ENCODE peak calls at places on chromosomes 5 and 9, in six cellular contexts. K is neuronal stem cell, I is H1, C is IMR-90, J is mesenchymal stem cell, O is trophoblast cell. U is an unnamed sample. For H3K79me1, the result is how much of the 10 kb centered on the place peaks cover.

GRCh38 chr5:16936150-16937022 is at the start of gene MYO10:
- DNase-seq in K (peak), I (peak), C (peak), J (peak), O (peak), U (peak)

GRCh38 chr5:176776141-176776865 is 34.1 kb upstream of the UNC5A start:
- DNase-seq in K (no peak), I (no peak), C (no peak), J (no peak), O (no peak), U (no peak)

GRCh38 chr9:38228331-38229122 is 159.5 kb upstream of the SHB start:
- DNase-seq in K (no peak), I (no peak), C (no peak), J (no peak), O (peak), U (no peak)

GRCh38 chr9:110880123-110880522 is 158.1 kb downstream of the LPAR1 start:
- DNase-seq in K (no peak), I (no peak), C (peak), J (peak), O (no peak), U (peak)

GRCh38 chr9:134676886-134677285 is 35.3 kb downstream of the COL5A1 start:
- DNase-seq in K (no peak), I (no peak), C (no peak), J (no peak), O (no peak), U (no peak)

GRCh38 chr5:112253478-112254250 is 165.4 kb downstream of the EPB41L4A start:
- DNase-seq in K (no peak), I (no peak), C (no peak), J (no peak), O (no peak), U (no peak)

GRCh38 chr9:120841930-120842684 is 615 bp downstream of the PSMD5 start:
- DNase-seq in K (peak), I (no peak), C (peak), J (peak), O (no peak), U (peak)

GRCh38 chr9:130498918-130499698 is 54.3 kb downstream of the ASS1 start:
- DNase-seq in K (no peak), I (no peak), C (no peak), J (no peak), O (no peak), U (no peak)

GRCh38 chr5:89930591-89931383 is 478.8 kb downstream of the CETN3 start:
- DNase-seq in K (no peak), I (no peak), C (peak), J (peak), O (no peak), U (peak)

GRCh38 chr9:105280730-105281129 is 36.3 kb downstream of the SLC44A1 start:
- DNase-seq in K (no peak), I (no peak), C (peak), J (peak), O (no peak), U (no peak)

GRCh38 chr9:108675708-108676107 is 180.1 kb downstream of the ACTL7B start:
- DNase-seq in K (no peak), I (no peak), C (no peak), J (no peak), O (no peak), U (no peak)
- H3K79me1 ChIP-seq in K (under half), I (under half), C (under half), J (under half), O (under half), U (under half)

DNA sequence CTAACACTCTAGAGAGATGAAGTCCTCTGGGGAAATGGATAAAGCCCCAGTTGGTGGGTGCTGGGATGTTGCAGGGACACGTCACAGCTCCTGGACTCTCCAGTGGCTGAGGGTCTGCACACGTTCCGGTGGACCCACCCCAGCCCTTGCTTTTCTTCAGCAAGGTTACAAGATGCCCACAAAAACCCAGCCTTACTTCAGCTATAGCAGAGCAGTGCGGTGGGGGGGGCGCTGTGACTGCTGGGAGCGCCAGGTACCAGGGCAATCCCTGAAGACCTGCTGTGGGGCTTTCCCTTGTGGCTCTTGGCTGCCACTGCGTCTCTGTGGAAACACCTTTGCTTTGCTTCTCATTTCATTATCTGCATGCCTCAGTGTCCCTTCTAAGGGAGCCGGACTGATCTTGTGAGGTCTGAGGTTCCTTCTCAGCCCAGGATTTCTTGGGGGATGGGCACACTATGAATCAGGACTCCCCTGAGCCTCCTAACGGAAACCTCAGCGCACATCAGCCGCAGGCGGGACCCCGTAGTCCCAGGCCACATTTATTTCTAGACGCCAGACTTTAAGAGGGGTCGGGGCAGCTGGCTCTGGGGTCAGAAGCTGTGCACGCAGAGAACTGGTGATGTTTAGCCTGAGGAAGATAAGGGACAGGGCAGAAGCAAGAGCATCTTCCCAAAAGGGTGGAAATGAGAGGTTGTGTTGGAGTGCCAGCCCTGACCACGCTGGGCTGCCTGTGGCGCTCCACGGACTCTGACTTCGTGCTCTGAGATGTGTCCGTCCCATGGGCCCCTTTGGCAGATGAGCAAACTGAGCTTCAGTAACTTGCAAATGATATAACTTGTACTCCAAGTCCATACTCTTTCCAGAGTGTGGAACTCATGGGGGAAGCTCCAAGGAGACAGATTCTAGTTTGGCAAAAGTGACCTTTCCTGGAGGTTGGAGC is 106.8 kb downstream of the WNK2 start:
- DNase-seq in K (no peak), I (no peak), C (no peak), J (no peak), O (no peak), U (peak)
- H3K4me3 ChIP-seq in K (no peak), I (no peak), C (no peak), J (no peak), O (no peak), U (no peak)

DNA sequence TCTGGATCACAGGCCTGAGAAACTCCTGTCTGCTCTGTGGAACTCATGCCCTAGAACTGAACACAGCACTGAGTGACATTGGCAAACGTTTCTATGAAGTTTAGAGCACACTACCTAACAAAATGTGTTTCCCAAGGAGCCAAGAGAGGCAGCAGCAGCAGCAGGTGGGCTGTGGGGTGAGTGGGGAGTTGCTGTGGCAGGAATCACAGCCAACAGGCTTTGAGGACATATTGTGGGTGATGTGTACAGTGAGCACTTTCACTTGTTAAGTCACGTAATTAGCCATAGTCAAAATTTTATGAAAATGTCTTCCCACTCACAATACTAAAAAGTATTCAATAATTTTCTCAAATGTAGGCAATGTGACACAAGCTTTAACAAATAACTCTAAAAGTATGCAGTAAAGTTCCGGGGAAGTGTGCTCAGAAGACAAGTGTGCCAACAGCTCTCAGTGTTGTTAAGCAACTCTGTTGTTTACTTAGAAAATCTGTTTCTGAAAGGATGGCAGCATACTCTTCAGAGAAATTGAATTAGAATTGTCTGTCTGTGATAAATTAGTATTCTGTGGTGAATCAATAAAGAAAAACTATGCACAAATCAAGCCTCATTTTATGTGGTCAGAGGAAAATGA is 482.1 kb downstream of the SEMA5A start:
- DNase-seq in K (no peak), I (no peak), C (peak), J (no peak), O (no peak), U (no peak)
- H3K79me1 ChIP-seq in K (under half), I (under half), C (under half), J (under half), O (under half), U (under half)

DNA sequence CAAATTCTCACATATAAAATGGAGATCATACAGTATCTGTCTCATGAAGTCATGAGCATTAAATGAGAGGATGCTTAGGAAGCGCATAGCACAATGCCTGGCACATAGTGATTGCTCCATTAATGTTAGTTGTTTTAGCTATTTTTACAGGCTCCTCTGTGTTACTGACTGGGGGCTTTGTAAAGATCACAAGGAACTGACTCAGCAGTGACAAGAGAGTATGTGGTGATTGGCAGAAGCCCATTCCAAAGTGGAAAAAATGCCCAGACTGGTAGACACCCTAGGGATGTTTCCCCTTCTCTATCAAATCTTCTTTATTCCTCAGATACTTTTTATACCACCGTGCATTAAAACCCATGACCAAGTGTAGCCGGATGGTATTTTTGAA is 33.5 kb downstream of the ABLIM3 start:
- DNase-seq in K (no peak), I (no peak), C (no peak), J (peak), O (no peak), U (no peak)
- H3K4me3 ChIP-seq in K (no peak), I (no peak), C (no peak), J (no peak), O (no peak), U (no peak)

GRCh38 chr5:156718985-156719384 is 131.1 kb upstream of the PPP1R2B start:
- DNase-seq in K (no peak), I (no peak), C (no peak), J (no peak), O (no peak), U (no peak)

GRCh38 chr5:156716981-156717380 is 133.1 kb upstream of the PPP1R2B start:
- DNase-seq in K (no peak), I (no peak), C (no peak), J (no peak), O (no peak), U (peak)

GRCh38 chr5:156715287-156715686 is 134.8 kb upstream of the PPP1R2B start:
- DNase-seq in K (no peak), I (no peak), C (no peak), J (no peak), O (no peak), U (no peak)
- H3K79me1 ChIP-seq in K (under half), I (under half), C (under half), J (under half), O (under half), U (under half)